ENCODE peak calls at places on chromosomes 1 and 21, in eight cellular contexts. J, H, L, D, W, P, E and F are unnamed samples.

GRCh38 chr1:5955479-5955977 is 36.7 kb downstream of the NPHP4 start:
- DNase-seq in J (no peak), H (no peak), L (no peak), D (no peak), W (no peak), P (no peak), E (no peak), F (peak; percentile 39)

GRCh38 chr1:170692866-170693575 is 29.1 kb downstream of the PRRX1 start:
- DNase-seq in J (no peak), H (no peak), L (no peak), D (no peak), W (no peak), P (peak; percentile 81), E (no peak), F (no peak)

GRCh38 chr1:88774151-88774556 is 90.1 kb downstream of the PKN2 start:
- DNase-seq in J (no peak), H (no peak), L (no peak), D (peak; percentile 94), W (peak; percentile 95), P (peak; percentile 1), E (peak; percentile 95), F (peak; percentile 35)

GRCh38 chr1:115649964-115650363 is 8.2 kb downstream of the VANGL1 start:
- DNase-seq in J (no peak), H (no peak), L (no peak), D (no peak), W (no peak), P (no peak), E (no peak), F (no peak)

GRCh38 chr1:8303141-8303540 is 14.8 kb upstream of the SLC45A1 start:
- DNase-seq in J (no peak), H (no peak), L (no peak), D (no peak), W (no peak), P (peak; percentile 68), E (no peak), F (no peak)

GRCh38 chr1:206705187-206705586 is 20.5 kb downstream of the MAPKAPK2 start:
- DNase-seq in J (no peak), H (peak; percentile 44), L (no peak), D (no peak), W (no peak), P (peak; percentile 57), E (no peak), F (no peak)

GRCh38 chr1:71667224-71667623 is 586.4 kb upstream of the ZRANB2 start:
- DNase-seq in J (no peak), H (no peak), L (no peak), D (no peak), W (no peak), P (peak; percentile 12), E (no peak), F (no peak)

GRCh38 chr1:197284325-197284724 is 16.3 kb downstream of the CRB1 start:
- DNase-seq in J (no peak), H (no peak), L (no peak), D (no peak), W (no peak), P (no peak), E (no peak), F (no peak)

GRCh38 chr1:12511516-12512468 is 106.2 kb downstream of the DHRS3 start:
- DNase-seq in J (no peak), H (no peak), L (no peak), D (no peak), W (no peak), P (peak; percentile 25), E (no peak), F (no peak)

GRCh38 chr21:18716578-18717138 is 313.1 kb upstream of the TMPRSS15 start:
- DNase-seq in J (no peak), H (no peak), L (no peak), D (no peak), W (no peak), P (no peak), E (no peak), F (no peak)

GRCh38 chr21:45941338-45941710 is 40.2 kb upstream of the COL6A1 start:
- DNase-seq in J (no peak), H (peak; percentile 23), L (no peak), D (no peak), W (no peak), P (no peak), E (no peak), F (no peak)

GRCh38 chr1:32125313-32125712 is 17.5 kb downstream of the KPNA6 start:
- DNase-seq in J (no peak), H (no peak), L (no peak), D (no peak), W (no peak), P (no peak), E (no peak), F (no peak)

GRCh38 chr21:21137986-21138385 is 139.8 kb downstream of the NCAM2 start:
- DNase-seq in J (no peak), H (no peak), L (no peak), D (no peak), W (no peak), P (peak; percentile 47), E (no peak), F (no peak)

GRCh38 chr21:34520769-34521508 is 8.9 kb upstream of the KCNE1 start:
- DNase-seq in J (no peak), H (peak; percentile 66), L (no peak), D (no peak), W (no peak), P (no peak), E (no peak), F (no peak)

GRCh38 chr1:169115891-169116585 is 9.5 kb downstream of the ATP1B1 start:
- DNase-seq in J (no peak), H (peak; percentile 63), L (peak; percentile 54), D (peak; percentile 82), W (no peak), P (no peak), E (peak; percentile 96), F (no peak)

GRCh38 chr21:46645840-46646239 is 10.4 kb downstream of the PRMT2 start:
- DNase-seq in J (no peak), H (no peak), L (no peak), D (no peak), W (no peak), P (no peak), E (no peak), F (no peak)

GRCh38 chr21:33643658-33644311 is 1.5 kb downstream of the ITSN1 start:
- DNase-seq in J (no peak), H (no peak), L (no peak), D (no peak), W (no peak), P (peak; percentile 51), E (no peak), F (no peak)

GRCh38 chr1:85330711-85331290 is 54.4 kb upstream of the BCL10 start:
- DNase-seq in J (no peak), H (no peak), L (no peak), D (no peak), W (no peak), P (peak; percentile 100), E (no peak), F (no peak)

GRCh38 chr1:154848983-154849382 is 21.1 kb downstream of the KCNN3 start:
- DNase-seq in J (no peak), H (no peak), L (no peak), D (no peak), W (no peak), P (no peak), E (no peak), F (no peak)

GRCh38 chr1:222521299-222522104 is 26.4 kb downstream of the HHIPL2 start:
- DNase-seq in J (no peak), H (no peak), L (no peak), D (peak; percentile 84), W (no peak), P (peak; percentile 74), E (no peak), F (no peak)

GRCh38 chr1:47901001-47901575 is 96.1 kb downstream of the TRABD2B start:
- DNase-seq in J (no peak), H (no peak), L (no peak), D (no peak), W (no peak), P (no peak), E (no peak), F (no peak)

GRCh38 chr1:110464340-110464739 is 13.4 kb downstream of the PROK1 start:
- DNase-seq in J (no peak), H (no peak), L (no peak), D (peak; percentile 33), W (no peak), P (peak; percentile 28), E (no peak), F (no peak)

GRCh38 chr1:37930246-37931142 is 16.4 kb downstream of the INPP5B start:
- DNase-seq in J (peak; percentile 46), H (peak; percentile 46), L (peak; percentile 18), D (no peak), W (no peak), P (peak; percentile 25), E (peak; percentile 24), F (peak; percentile 42)

GRCh38 chr1:59455206-59455605 is 158.3 kb downstream of the FGGY start:
- DNase-seq in J (no peak), H (no peak), L (no peak), D (peak; percentile 24), W (no peak), P (peak; percentile 73), E (no peak), F (no peak)